ENCODE peak calls at places on chromosomes 3 and 15, in ten cellular contexts. W is right atrium auricular region, G is colonic mucosa, H is mammary epithelial cell, U is upper lobe of right lung, T is psoas muscle, X is PC-3, P is heart right ventricle, Y is heart left ventricle, J is hepatocyte. E is an unnamed sample.
A peak's percentile ranks its signal among the peaks of the same experiment; 100 is the strongest.

GRCh38 chr3:95810468-95810867 is 1003.9 kb upstream of the EPHA6 start:
- DNase-seq in G (no peak), J (peak; percentile 5), W (no peak), H (no peak), X (peak; percentile 17), T (no peak), Y (no peak), P (no peak), U (no peak), E (no peak)

GRCh38 chr15:84844964-84845363 is 27.8 kb downstream of the ALPK3 start:
- DNase-seq in Y (no peak), H (no peak), U (no peak), W (no peak), P (no peak), J (no peak), T (no peak), G (no peak), X (no peak), E (no peak)

GRCh38 chr3:42545284-42545900 is 36.4 kb downstream of the SEC22C start:
- DNase-seq in X (no peak), Y (no peak), U (no peak), J (no peak), P (no peak), T (no peak), G (no peak), H (no peak), W (no peak), E (no peak)

GRCh38 chr15:84009616-84010015 is 226.0 kb upstream of the GOLGA6L4 start:
- DNase-seq in X (no peak), W (no peak), G (no peak), J (no peak), U (no peak), T (peak; percentile 67), Y (peak; percentile 40), P (peak; percentile 13), H (no peak), E (no peak)

GRCh38 chr3:38634133-38634532 is 15.4 kb downstream of the SCN5A start:
- DNase-seq in G (no peak), X (peak; percentile 36), P (no peak), W (peak; percentile 71), T (peak; percentile 58), U (no peak), H (no peak), Y (peak; percentile 47), J (no peak), E (no peak)

GRCh38 chr3:62084558-62084957 is 288.8 kb downstream of the FEZF2 start:
- DNase-seq in T (no peak), Y (no peak), G (no peak), U (no peak), H (peak; percentile 61), X (no peak), J (no peak), W (no peak), P (no peak), E (no peak)

GRCh38 chr15:85276921-85277320 is 103.5 kb upstream of the AKAP13 start:
- DNase-seq in U (no peak), J (no peak), Y (no peak), X (peak; percentile 38), P (no peak), T (no peak), W (no peak), G (no peak), H (no peak), E (no peak)

GRCh38 chr3:163490119-163490518 is 1588.2 kb downstream of the SI start:
- DNase-seq in J (peak; percentile 71), P (no peak), X (peak; percentile 79), U (no peak), W (no peak), H (peak; percentile 19), G (peak; percentile 44), T (no peak), Y (no peak), E (peak; percentile 49)

GRCh38 chr3:55089211-55089610 is 161.4 kb upstream of the LRTM1 start:
- DNase-seq in U (no peak), X (no peak), Y (no peak), J (no peak), H (no peak), T (no peak), W (no peak), P (no peak), G (no peak), E (no peak)

GRCh38 chr15:72758195-72758594 is 25.4 kb downstream of the ADPGK start:
- DNase-seq in W (no peak), P (no peak), Y (no peak), U (no peak), T (no peak), J (peak; percentile 35), X (peak; percentile 19), H (peak; percentile 81), G (no peak), E (no peak)

GRCh38 chr15:69661446-69661845 is 208.8 kb downstream of the RPLP1 start:
- DNase-seq in J (no peak), X (no peak), T (no peak), U (no peak), G (no peak), Y (no peak), P (no peak), H (no peak), W (no peak), E (no peak)

GRCh38 chr15:69919816-69920215 is 177.9 kb downstream of the TLE3 start:
- DNase-seq in Y (no peak), U (no peak), H (no peak), J (no peak), W (no peak), X (no peak), G (no peak), P (no peak), T (no peak), E (no peak)

GRCh38 chr15:28922712-28923012 is 36.9 kb downstream of the APBA2 start:
- DNase-seq in P (no peak), X (no peak), J (no peak), Y (no peak), H (no peak), U (no peak), W (no peak), G (no peak), T (no peak), E (no peak)

GRCh38 chr15:37081985-37082384 is 18.4 kb downstream of the MEIS2 start:
- DNase-seq in X (no peak), Y (no peak), G (no peak), U (no peak), J (no peak), T (no peak), H (no peak), P (no peak), W (no peak), E (no peak)

GRCh38 chr3:25114532-25114931 is 313.5 kb upstream of the RARB start:
- DNase-seq in W (no peak), H (no peak), Y (no peak), X (no peak), J (no peak), G (no peak), U (no peak), T (no peak), P (no peak), E (no peak)

GRCh38 chr3:30347679-30348216 is 258.7 kb upstream of the TGFBR2 start:
- DNase-seq in J (no peak), G (no peak), P (no peak), T (no peak), W (no peak), X (peak; percentile 96), Y (no peak), H (peak; percentile 93), U (no peak), E (no peak)

GRCh38 chr3:9769426-9770275 is at the start of gene CAMK1:
- DNase-seq in Y (peak; percentile 91), P (peak; percentile 88), H (peak; percentile 54), U (peak; percentile 91), T (peak; percentile 85), G (peak; percentile 85), X (peak; percentile 79), W (peak; percentile 82), J (peak; percentile 91), E (peak; percentile 84)

GRCh38 chr15:60026555-60026954 is 22.4 kb downstream of the FOXB1 start:
- DNase-seq in W (no peak), G (no peak), T (no peak), X (no peak), P (no peak), Y (no peak), U (no peak), J (no peak), H (no peak), E (no peak)

GRCh38 chr15:28943146-28943545 is 57.4 kb downstream of the APBA2 start:
- DNase-seq in T (no peak), Y (no peak), P (no peak), W (no peak), G (no peak), H (no peak), U (no peak), J (no peak), X (no peak), E (no peak)

GRCh38 chr3:39935261-39935660 is 125.9 kb downstream of the MYRIP start:
- DNase-seq in T (no peak), X (no peak), G (no peak), P (no peak), W (no peak), J (no peak), H (no peak), Y (no peak), U (no peak), E (no peak)
- TF ChIP-seq CTCF in T (no peak), X (no peak), G (no peak), P (no peak), W (no peak), J (no peak), H (no peak), Y (no peak), U (no peak), E (no peak)

DNA sequence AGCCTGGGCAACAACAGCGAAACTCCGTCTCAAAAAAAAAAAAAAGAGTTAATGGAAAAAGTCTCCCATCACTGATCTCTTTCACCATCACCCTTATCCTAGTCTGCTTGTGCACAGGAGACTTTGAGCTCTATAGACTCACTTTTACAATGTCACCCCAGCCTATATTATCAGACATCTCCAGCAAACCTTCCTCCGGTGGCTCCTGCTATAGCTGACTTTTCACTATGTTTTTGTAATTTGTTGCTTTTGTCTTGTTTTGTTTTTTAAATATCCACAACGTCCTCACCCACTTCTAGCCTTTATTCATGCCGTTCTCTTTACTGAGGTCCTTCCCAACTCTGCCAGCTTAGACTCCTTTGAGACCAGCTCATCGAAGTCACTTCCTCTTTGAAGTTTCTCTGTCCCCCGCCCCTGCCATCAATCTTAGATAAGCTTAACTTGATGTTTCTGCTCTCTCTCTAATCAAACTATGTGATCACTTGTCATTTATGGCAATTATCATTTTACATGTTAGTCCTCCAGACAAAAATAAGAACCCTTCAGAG is 82.7 kb upstream of the CHD2 start:
- DNase-seq in P (no peak), J (no peak), Y (no peak), H (no peak), X (no peak), T (no peak), G (no peak), W (no peak), U (no peak), E (no peak)
- H3K4me1 ChIP-seq in P (peaks cover 7% of the 10 kb centered on the region), J (peaks cover 40% of the 10 kb centered on the region), Y (peaks cover 9% of the 10 kb centered on the region), H (peaks cover 44% of the 10 kb centered on the region), X (peaks cover 38% of the 10 kb centered on the region), T (peaks cover 12% of the 10 kb centered on the region), G (peaks cover 7% of the 10 kb centered on the region), W (peaks cover 23% of the 10 kb centered on the region), U (peaks cover 21% of the 10 kb centered on the region), E (peaks cover 29% of the 10 kb centered on the region)

GRCh38 chr3:40333852-40334251 is 24.3 kb downstream of the EIF1B start:
- DNase-seq in Y (no peak), W (no peak), U (no peak), G (no peak), X (no peak), J (no peak), T (no peak), P (no peak), H (no peak), E (no peak)
- TF ChIP-seq CTCF in Y (no peak), W (no peak), U (no peak), G (no peak), X (no peak), J (no peak), T (no peak), P (no peak), H (no peak), E (no peak)

GRCh38 chr3:185930393-185931107 is 7.3 kb downstream of the TRA2B start:
- DNase-seq in U (no peak), W (no peak), X (no peak), H (no peak), P (no peak), G (no peak), T (no peak), Y (no peak), J (no peak), E (no peak)
- H3K4me1 ChIP-seq in U (peaks cover 95% of the 10 kb centered on the region), W (peaks cover 100% of the 10 kb centered on the region), X (peaks cover 71% of the 10 kb centered on the region), H (peaks cover 59% of the 10 kb centered on the region), P (peaks cover 91% of the 10 kb centered on the region), G (peaks cover 41% of the 10 kb centered on the region), T (peaks cover 90% of the 10 kb centered on the region), Y (peaks cover 96% of the 10 kb centered on the region), J (peaks cover 89% of the 10 kb centered on the region), E (peaks cover 76% of the 10 kb centered on the region)